ENCODE peak calls at places on chromosome 9, in ten cellular contexts. S is posterior cingulate gyrus; O is neuronal stem cell; T is left kidney; F is uterus; R is heart right ventricle; Y is activated CD4-positive, alpha-beta T cell treated with anti-CD3 and anti-CD28 coated beads, Interleukin-2, amount 50 U/mL, for 48 hours; H is NT2/D1; V is germinal center; J is stimulated activated CD4-positive, alpha-beta T cell treated with anti-CD3 and anti-CD28 coated beads, Interleukin-1b, Interleukin-23, amount 100 ng/mL, for 24 hours. Q is an unnamed sample.

GRCh38 chr9:21854594-21854993 is 52.2 kb downstream of the MTAP start:
- DNase-seq in S (no peak), O (no peak), T (peak), F (no peak), R (no peak), Y (no peak), H (no peak), V (no peak), J (no peak), Q (no peak)

GRCh38 chr9:69564557-69564956 is 107.6 kb downstream of the APBA1 start:
- DNase-seq in S (no peak), O (no peak), T (no peak), F (no peak), R (no peak), Y (no peak), H (no peak), V (no peak), J (no peak), Q (no peak)

GRCh38 chr9:75139201-75139600 is 50.9 kb downstream of the OSTF1 start:
- DNase-seq in S (no peak), O (no peak), T (no peak), F (no peak), R (no peak), Y (no peak), H (no peak), V (no peak), J (no peak), Q (no peak)

GRCh38 chr9:38388283-38389223 is 3.9 kb upstream of the ALDH1B1 start:
- DNase-seq in S (no peak), O (no peak), T (peak), F (peak), R (no peak), Y (no peak), H (no peak), V (no peak), J (no peak), Q (no peak)

GRCh38 chr9:75027187-75028107 is 646 bp downstream of the CARNMT1 start:
- DNase-seq in S (peak), O (no peak), T (peak), F (peak), R (peak), Y (peak), H (peak), V (peak), J (peak), Q (no peak)

GRCh38 chr9:137396227-137396626 is 26.7 kb downstream of the EXD3 start:
- DNase-seq in S (no peak), O (no peak), T (no peak), F (no peak), R (no peak), Y (no peak), H (no peak), V (no peak), J (no peak), Q (no peak)

GRCh38 chr9:88300556-88300955 is 87.7 kb upstream of the SPIN1 start:
- DNase-seq in S (no peak), O (no peak), T (no peak), F (no peak), R (no peak), Y (no peak), H (no peak), V (no peak), J (no peak), Q (no peak)

GRCh38 chr9:69485466-69485865 is 160.5 kb downstream of the ENTREP1 start:
- DNase-seq in S (no peak), O (no peak), T (no peak), F (no peak), R (no peak), Y (no peak), H (no peak), V (no peak), J (no peak), Q (no peak)

GRCh38 chr9:30012622-30013021 is 2371.8 kb upstream of the ACO1 start:
- DNase-seq in S (no peak), O (no peak), T (no peak), F (no peak), R (no peak), Y (no peak), H (no peak), V (no peak), J (no peak), Q (no peak)

GRCh38 chr9:37611014-37611413 is 18.6 kb upstream of the TOMM5 start:
- DNase-seq in S (no peak), O (no peak), T (no peak), F (no peak), R (no peak), Y (no peak), H (no peak), V (no peak), J (no peak), Q (no peak)

GRCh38 chr9:132539071-132539470 is 43.3 kb upstream of the BARHL1 start:
- DNase-seq in S (peak), O (no peak), T (no peak), F (no peak), R (no peak), Y (no peak), H (no peak), V (no peak), J (no peak), Q (no peak)

GRCh38 chr9:69834591-69835184 is 14.1 kb downstream of the CFAP95 start:
- DNase-seq in S (no peak), O (no peak), T (no peak), F (no peak), R (no peak), Y (no peak), H (no peak), V (no peak), J (no peak), Q (no peak)

GRCh38 chr9:16951503-16951902 is 81.0 kb upstream of the BNC2 start:
- DNase-seq in S (no peak), O (no peak), T (no peak), F (no peak), R (no peak), Y (no peak), H (no peak), V (no peak), J (no peak), Q (no peak)

GRCh38 chr9:7228786-7229185 is 471.0 kb downstream of the KDM4C start:
- DNase-seq in S (no peak), O (no peak), T (no peak), F (no peak), R (no peak), Y (no peak), H (no peak), V (no peak), J (no peak), Q (no peak)

GRCh38 chr9:18658764-18659705 is 185.1 kb downstream of the ADAMTSL1 start:
- DNase-seq in S (no peak), O (no peak), T (no peak), F (no peak), R (no peak), Y (no peak), H (no peak), V (no peak), J (no peak), Q (no peak)

GRCh38 chr9:112854657-112855056 is 36.0 kb downstream of the SLC46A2 start:
- DNase-seq in S (peak), O (no peak), T (peak), F (no peak), R (no peak), Y (no peak), H (no peak), V (no peak), J (no peak), Q (no peak)

GRCh38 chr9:35935755-35936509 is 22.0 kb downstream of the OR2S2 start:
- DNase-seq in S (no peak), O (no peak), T (no peak), F (no peak), R (no peak), Y (no peak), H (no peak), V (no peak), J (no peak), Q (no peak)